ENCODE peak calls at places on chromosome 21, in nine cellular contexts. N, F, S, Y, G, I, Z, R and O are unnamed samples.

GRCh38 chr21:21137986-21138385 is 139.8 kb downstream of the NCAM2 start:
- DNase-seq in N (no peak), F (no peak), S (no peak), Y (no peak), G (no peak), I (no peak), Z (no peak), R (no peak), O (no peak)

GRCh38 chr21:39602793-39603192 is 9.9 kb upstream of the B3GALT5 start:
- DNase-seq in N (no peak), F (no peak), S (no peak), Y (no peak), G (no peak), I (no peak), Z (no peak), R (peak; percentile 24), O (no peak)

GRCh38 chr21:27582246-27582945 is 615.5 kb upstream of the ADAMTS5 start:
- DNase-seq in N (no peak), F (no peak), S (no peak), Y (no peak), G (no peak), I (no peak), Z (no peak), R (no peak), O (no peak)

GRCh38 chr21:27035791-27036190 is 68.9 kb upstream of the ADAMTS5 start:
- DNase-seq in N (no peak), F (no peak), S (no peak), Y (no peak), G (no peak), I (no peak), Z (no peak), R (no peak), O (no peak)

GRCh38 chr21:28487455-28488070 is 505.1 kb downstream of the LTN1 start:
- DNase-seq in N (no peak), F (no peak), S (no peak), Y (no peak), G (no peak), I (no peak), Z (no peak), R (no peak), O (no peak)

GRCh38 chr21:29384608-29385359 is 86.1 kb downstream of the BACH1 start:
- DNase-seq in N (no peak), F (no peak), S (no peak), Y (no peak), G (no peak), I (no peak), Z (no peak), R (no peak), O (no peak)

GRCh38 chr21:42579456-42580075 is 65.9 kb downstream of the SLC37A1 start:
- DNase-seq in N (no peak), F (peak; percentile 63), S (no peak), Y (peak; percentile 44), G (peak; percentile 39), I (no peak), Z (no peak), R (no peak), O (peak; percentile 8)

GRCh38 chr21:39968010-39968409 is 100.8 kb downstream of the PCP4 start:
- DNase-seq in N (no peak), F (no peak), S (no peak), Y (no peak), G (no peak), I (no peak), Z (no peak), R (no peak), O (no peak)

GRCh38 chr21:41933259-41934079 is 20.3 kb downstream of the C2CD2 start:
- DNase-seq in N (peak; percentile 37), F (peak; percentile 78), S (no peak), Y (peak; percentile 54), G (no peak), I (no peak), Z (peak; percentile 48), R (no peak), O (no peak)

GRCh38 chr21:39120876-39121599 is 62.2 kb downstream of the PSMG1 start:
- DNase-seq in N (no peak), F (no peak), S (no peak), Y (no peak), G (no peak), I (no peak), Z (no peak), R (no peak), O (no peak)

GRCh38 chr21:31317688-31318087 is 26.4 kb downstream of the TIAM1 start:
- DNase-seq in N (no peak), F (no peak), S (no peak), Y (no peak), G (no peak), I (no peak), Z (no peak), R (no peak), O (no peak)

GRCh38 chr21:42463861-42464515 is 32.0 kb downstream of the RSPH1 start:
- DNase-seq in N (no peak), F (no peak), S (peak; percentile 73), Y (no peak), G (no peak), I (no peak), Z (no peak), R (no peak), O (peak; percentile 65)

GRCh38 chr21:22231013-22231412 is 1232.8 kb downstream of the NCAM2 start:
- DNase-seq in N (no peak), F (no peak), S (no peak), Y (no peak), G (no peak), I (no peak), Z (no peak), R (no peak), O (no peak)

GRCh38 chr21:14926186-14926585 is 138.6 kb downstream of the NRIP1 start:
- DNase-seq in N (no peak), F (no peak), S (no peak), Y (no peak), G (no peak), I (no peak), Z (no peak), R (no peak), O (no peak)

GRCh38 chr21:41648591-41649031 is 118.2 kb downstream of the RIPK4 start:
- DNase-seq in N (no peak), F (no peak), S (no peak), Y (no peak), G (no peak), I (no peak), Z (no peak), R (no peak), O (no peak)

GRCh38 chr21:15252437-15252836 is 187.6 kb upstream of the NRIP1 start:
- DNase-seq in N (no peak), F (no peak), S (no peak), Y (no peak), G (no peak), I (no peak), Z (no peak), R (no peak), O (no peak)

GRCh38 chr21:25558123-25558522 is 49.2 kb downstream of the MRPL39 start:
- DNase-seq in N (no peak), F (no peak), S (no peak), Y (no peak), G (no peak), I (no peak), Z (no peak), R (no peak), O (no peak)

GRCh38 chr21:25809013-25809412 is 74.2 kb downstream of the GABPA start:
- DNase-seq in N (no peak), F (no peak), S (no peak), Y (no peak), G (no peak), I (no peak), Z (no peak), R (no peak), O (no peak)

GRCh38 chr21:41482321-41482720 is 25.6 kb downstream of the TMPRSS2 start:
- DNase-seq in N (no peak), F (no peak), S (no peak), Y (no peak), G (no peak), I (no peak), Z (no peak), R (no peak), O (no peak)

DNA sequence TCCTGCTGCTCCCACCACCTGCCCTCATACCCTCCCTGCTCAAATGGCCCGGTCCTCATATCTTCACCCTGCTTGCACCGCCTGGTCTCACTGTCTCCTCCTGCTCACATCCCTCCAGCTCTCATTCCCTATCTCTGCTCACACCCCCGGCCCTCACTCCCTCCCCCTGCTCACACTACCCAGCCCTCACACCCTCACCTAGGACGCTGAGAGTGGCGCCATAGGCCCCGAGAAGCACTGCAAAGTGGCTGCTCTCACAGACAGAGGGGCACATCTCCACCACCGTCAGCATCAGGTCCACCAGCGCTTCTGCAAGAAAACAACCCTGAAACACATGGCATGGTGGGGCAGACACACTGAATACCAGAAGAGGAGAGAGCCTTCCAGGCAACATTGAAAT is 38.6 kb downstream of the MRAP start:
- DNase-seq in N (no peak), F (no peak), S (no peak), Y (no peak), G (no peak), I (no peak), Z (no peak), R (no peak), O (no peak)
- H3K36me3 ChIP-seq in N (no peaks in the 10 kb centered on the region), F (peaks cover 7% of the 10 kb centered on the region), S (peaks cover 97% of the 10 kb centered on the region), Y (peaks cover 89% of the 10 kb centered on the region), G (peaks cover 96% of the 10 kb centered on the region), I (peaks cover 97% of the 10 kb centered on the region), Z (peaks cover 87% of the 10 kb centered on the region), R (peaks cover 52% of the 10 kb centered on the region), O (peaks cover 10% of the 10 kb centered on the region)

DNA sequence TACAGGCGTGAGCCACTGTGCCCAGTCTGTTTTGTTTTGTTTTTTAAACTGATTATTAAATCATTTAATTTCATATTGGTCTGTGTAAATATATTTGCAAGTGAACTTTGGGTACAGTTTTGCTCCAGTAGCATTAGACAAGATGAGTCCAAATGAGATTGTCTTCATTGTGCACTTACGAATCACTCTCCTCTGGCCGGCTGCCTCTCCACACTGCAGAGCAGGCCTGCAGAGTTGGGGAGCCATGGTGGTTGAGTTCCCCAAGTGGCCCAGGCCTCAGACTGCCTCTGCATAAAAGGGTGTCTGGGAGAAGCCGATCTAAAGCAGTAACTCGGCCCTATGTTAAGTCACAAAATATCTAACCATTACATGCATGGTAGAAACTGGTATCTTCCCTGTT is 74.8 kb downstream of the ATP5PO start:
- DNase-seq in N (no peak), F (no peak), S (no peak), Y (no peak), G (no peak), I (no peak), Z (no peak), R (no peak), O (no peak)
- TF ChIP-seq EP300 in N (no peak), F (no peak), S (no peak), Y (no peak), G (no peak), I (no peak), Z (no peak), R (no peak), O (no peak)

DNA sequence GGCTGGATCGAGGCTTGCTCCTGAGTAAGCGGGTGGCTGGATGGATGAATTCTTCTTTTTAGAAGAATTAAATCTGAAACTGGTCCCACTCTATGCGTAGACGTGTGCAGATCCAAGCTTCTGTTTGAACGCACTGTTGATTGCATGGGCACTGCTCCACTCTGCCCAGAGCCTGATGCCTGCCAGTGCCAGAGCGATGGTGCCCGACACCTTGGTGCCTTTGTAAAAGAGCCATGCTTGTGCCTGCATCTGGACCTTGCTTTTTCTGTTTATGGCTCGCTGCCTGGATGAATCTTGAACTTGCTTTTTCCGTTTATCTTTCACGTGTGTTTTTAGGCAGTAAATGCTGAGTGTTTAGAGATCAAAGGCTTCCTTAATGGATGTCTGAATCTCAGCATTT is 15.0 kb upstream of the PWP2 start:
- DNase-seq in N (no peak), F (no peak), S (peak; percentile 22), Y (peak; percentile 16), G (no peak), I (no peak), Z (no peak), R (no peak), O (no peak)
- H3K36me3 ChIP-seq in N (no peaks in the 10 kb centered on the region), F (peaks cover 11% of the 10 kb centered on the region), S (peaks cover 84% of the 10 kb centered on the region), Y (peaks cover 78% of the 10 kb centered on the region), G (peaks cover 66% of the 10 kb centered on the region), I (peaks cover 73% of the 10 kb centered on the region), Z (peaks cover 54% of the 10 kb centered on the region), R (peaks cover 58% of the 10 kb centered on the region), O (no peaks in the 10 kb centered on the region)

GRCh38 chr21:34890724-34891609 is 158.1 kb downstream of the RUNX1 start:
- DNase-seq in N (peak; percentile 26), F (peak; percentile 75), S (no peak), Y (no peak), G (no peak), I (no peak), Z (peak; percentile 20), R (peak; percentile 82), O (peak; percentile 30)
- TF ChIP-seq EP300 in N (no peak), F (no peak), S (no peak), Y (no peak), G (no peak), I (no peak), Z (no peak), R (no peak), O (no peak)